ENCODE peak calls at places on chromosomes 1 and 21, in six cellular contexts. O is K562, T is A549, D is endothelial cell of umbilical vein, G is GM12878, S is HepG2. E is an unnamed sample.

GRCh38 chr1:160471253-160471652 is 51.8 kb downstream of the SLAMF6 start:
- DNase-seq in O (no peak), D (no peak), S (no peak), G (no peak), T (no peak), E (no peak)

GRCh38 chr1:204915856-204916485 is 45.3 kb downstream of the NFASC start:
- DNase-seq in S (no peak), G (no peak), D (no peak), O (no peak), T (no peak), E (no peak)

GRCh38 chr1:150544204-150544603 is 5.0 kb upstream of the ADAMTSL4 start:
- DNase-seq in S (no peak), D (no peak), O (no peak), G (no peak), T (no peak), E (no peak)

GRCh38 chr1:204463125-204464060 is 31.2 kb downstream of the PIK3C2B start:
- DNase-seq in O (no peak), T (no peak), G (no peak), S (no peak), D (peak), E (no peak)

GRCh38 chr21:41964171-41964570 is 10.4 kb upstream of the C2CD2 start:
- DNase-seq in O (no peak), G (no peak), D (no peak), T (no peak), S (no peak), E (no peak)

GRCh38 chr1:154669464-154670282 is 61.7 kb upstream of the ADAR start:
- DNase-seq in O (peak), G (peak), D (peak), S (peak), T (peak), E (peak)

GRCh38 chr1:159853417-159853816 is 9.0 kb downstream of the VSIG8 start:
- DNase-seq in O (no peak), T (no peak), D (no peak), S (no peak), G (no peak), E (no peak)

GRCh38 chr1:5950201-5950895 is 41.9 kb downstream of the NPHP4 start:
- DNase-seq in T (no peak), S (no peak), D (no peak), G (no peak), O (no peak), E (no peak)

GRCh38 chr1:59743324-59744108 is 71.2 kb upstream of the HOOK1 start:
- DNase-seq in S (no peak), T (no peak), O (no peak), G (no peak), D (peak), E (peak)

GRCh38 chr1:192376387-192376786 is 59.6 kb downstream of the RGS21 start:
- DNase-seq in S (no peak), T (no peak), G (no peak), D (no peak), O (no peak), E (no peak)

GRCh38 chr1:151596166-151596933 is 15.5 kb upstream of the SNX27 start:
- DNase-seq in D (peak), T (peak), S (peak), O (peak), G (no peak), E (no peak)

GRCh38 chr21:28712396-28712795 is 280.3 kb downstream of the LTN1 start:
- DNase-seq in S (no peak), G (no peak), T (no peak), D (no peak), O (no peak), E (no peak)

GRCh38 chr1:29633784-29634183 is 397.5 kb downstream of the PTPRU start:
- DNase-seq in O (no peak), T (no peak), G (no peak), D (no peak), S (no peak), E (no peak)

GRCh38 chr1:79193211-79194079 is 186.9 kb upstream of the ADGRL4 start:
- DNase-seq in D (peak), S (no peak), T (peak), G (peak), O (no peak), E (no peak)

GRCh38 chr1:96072021-96072420 is 649.6 kb upstream of the PTBP2 start:
- DNase-seq in O (no peak), S (no peak), D (no peak), T (no peak), G (no peak), E (no peak)

GRCh38 chr1:229015791-229016190 is 255.1 kb upstream of the RAB4A start:
- DNase-seq in T (no peak), D (no peak), S (peak), G (no peak), O (no peak), E (no peak)

GRCh38 chr1:234458352-234459027 is 20.5 kb downstream of the TARBP1 start:
- DNase-seq in S (peak), O (no peak), T (no peak), G (no peak), D (no peak), E (no peak)

GRCh38 chr1:41072051-41072450 is 50.5 kb upstream of the SLFNL1 start:
- DNase-seq in T (no peak), O (no peak), G (no peak), S (no peak), D (no peak), E (no peak)

GRCh38 chr1:215710340-215710971 is 143.4 kb downstream of the KCTD3 start:
- DNase-seq in T (peak), G (no peak), S (peak), O (peak), D (peak), E (peak)

GRCh38 chr1:95685091-95685490 is 451.1 kb downstream of the RWDD3 start:
- DNase-seq in D (no peak), O (no peak), T (no peak), S (no peak), G (no peak), E (no peak)

GRCh38 chr21:44793269-44794030 is 8.2 kb downstream of the UBE2G2 start:
- DNase-seq in G (no peak), O (peak), S (peak), T (peak), D (peak), E (peak)

GRCh38 chr1:17637055-17637454 is 97.6 kb downstream of the ARHGEF10L start:
- DNase-seq in G (no peak), S (no peak), D (no peak), O (no peak), T (no peak), E (no peak)

GRCh38 chr1:111963985-111964738 is 25.3 kb downstream of the KCND3 start:
- DNase-seq in T (no peak), S (no peak), G (no peak), O (no peak), D (no peak), E (no peak)

GRCh38 chr1:68166348-68166747 is 66.0 kb downstream of the WLS start:
- DNase-seq in S (no peak), T (no peak), G (no peak), D (no peak), O (no peak), E (no peak)

GRCh38 chr1:221274373-221274772 is 395.1 kb downstream of the HLX start:
- DNase-seq in T (no peak), S (no peak), G (no peak), D (no peak), O (no peak), E (no peak)

GRCh38 chr1:69943030-69943429 is 262.3 kb downstream of the LRRC40 start:
- DNase-seq in T (no peak), G (no peak), S (no peak), O (no peak), D (no peak), E (no peak)

GRCh38 chr1:69836961-69837636 is 269.4 kb downstream of the LRRC7 start:
- DNase-seq in G (no peak), D (no peak), S (no peak), T (no peak), O (no peak), E (no peak)

GRCh38 chr1:245180496-245180895 is 25.7 kb downstream of the KIF26B start:
- DNase-seq in D (no peak), O (no peak), S (no peak), T (no peak), G (no peak), E (peak)

GRCh38 chr1:1910033-1910465 is 5.0 kb upstream of the CALML6 start:
- DNase-seq in G (no peak), D (no peak), T (no peak), S (no peak), O (no peak), E (no peak)

GRCh38 chr1:27327964-27328363 is 6.0 kb downstream of the TMEM222 start:
- DNase-seq in G (no peak), T (no peak), D (no peak), S (no peak), O (no peak), E (no peak)

GRCh38 chr1:192284927-192285326 is 31.9 kb upstream of the RGS21 start:
- DNase-seq in G (no peak), O (no peak), S (no peak), D (no peak), T (no peak), E (no peak)

GRCh38 chr1:23354260-23354659 is 10.2 kb upstream of the HNRNPR start:
- DNase-seq in G (no peak), S (peak), T (no peak), O (no peak), D (no peak), E (peak)

GRCh38 chr1:108051625-108052382 is 86.8 kb upstream of the VAV3 start:
- DNase-seq in S (peak), O (no peak), D (no peak), T (no peak), G (no peak), E (no peak)

GRCh38 chr1:193626695-193627094 is 440.3 kb upstream of the B3GALT2 start:
- DNase-seq in T (no peak), G (no peak), S (no peak), D (no peak), O (no peak), E (no peak)

GRCh38 chr1:110783292-110783918 is 89.5 kb upstream of the CD53 start:
- DNase-seq in S (peak), D (peak), O (peak), G (no peak), T (peak), E (peak)

GRCh38 chr1:93349231-93350135 is 3.8 kb downstream of the DR1 start:
- DNase-seq in T (no peak), O (no peak), G (no peak), S (peak), D (peak), E (no peak)

DNA sequence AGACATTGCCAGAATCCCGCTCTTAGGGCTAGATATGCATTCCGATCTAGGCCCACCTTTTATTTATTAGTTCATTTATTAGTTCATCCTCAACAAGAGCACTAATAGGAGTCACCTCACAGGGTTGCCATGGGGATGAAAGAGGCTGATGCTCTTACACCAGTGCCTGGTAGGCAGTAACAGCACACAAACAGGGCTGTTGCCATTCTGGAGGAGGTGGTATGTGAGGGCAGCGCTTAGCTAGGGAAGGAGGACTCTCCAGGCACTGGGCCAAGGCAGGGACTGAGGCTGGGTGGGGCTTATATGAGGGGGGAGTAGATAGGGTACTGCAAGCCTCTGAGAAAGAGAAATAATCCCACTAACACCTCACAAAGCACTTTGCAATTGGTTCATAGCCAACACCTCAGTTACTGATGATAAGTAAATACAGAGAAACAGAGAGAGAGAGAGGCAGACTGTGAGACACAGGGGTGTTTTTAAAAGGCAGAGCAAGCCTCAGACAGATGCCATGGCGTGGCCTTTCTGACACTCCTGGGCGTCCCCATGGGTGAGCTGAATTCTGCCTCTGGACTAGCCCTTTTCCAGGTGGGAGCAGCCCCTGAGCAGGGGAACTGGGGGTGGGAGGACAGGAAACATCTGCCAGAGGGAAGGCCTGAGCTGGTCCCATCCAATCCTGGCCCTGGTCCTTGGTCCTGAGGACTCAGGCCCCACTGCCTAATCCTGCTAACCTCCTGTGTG is 5.9 kb downstream of the FCGR2A start:
- DNase-seq in O (peak), T (no peak), S (no peak), D (no peak), G (no peak), E (no peak)
- H3K4me3 ChIP-seq in O (no peak), T (no peak), S (no peak), D (no peak), G (no peak), E (no peak)

DNA sequence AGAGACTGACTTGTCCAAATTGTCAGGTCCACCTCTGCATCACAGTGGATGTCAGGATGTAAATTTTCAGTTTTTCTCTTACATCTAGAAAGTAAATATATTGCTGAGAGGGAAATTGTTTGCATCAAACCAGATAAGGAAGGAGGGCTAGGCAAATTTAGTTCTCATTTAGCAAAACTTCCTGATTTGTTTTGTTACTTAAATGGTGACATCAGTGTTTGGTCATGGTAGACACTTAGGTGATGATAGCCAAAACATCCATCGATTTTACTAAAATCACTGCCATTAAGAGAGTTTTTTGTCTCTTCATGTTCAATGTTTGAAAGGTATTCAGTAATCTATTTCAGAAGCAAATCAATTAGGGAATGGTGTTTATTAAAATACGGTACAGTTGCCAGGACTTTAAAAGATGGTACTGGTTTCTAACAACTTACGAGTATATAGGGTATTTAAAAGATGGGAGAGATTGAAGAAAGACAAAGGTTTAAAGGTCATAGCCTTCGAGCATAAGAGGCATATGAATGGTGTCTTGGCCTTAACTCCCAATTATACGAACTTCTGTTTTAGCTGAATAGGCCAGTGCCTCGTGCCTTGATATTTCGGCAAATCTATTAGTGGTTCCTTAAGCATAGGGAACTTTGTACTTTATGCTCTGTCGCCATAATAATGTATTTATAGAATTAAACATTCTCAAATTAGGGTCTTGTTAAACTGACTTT is 3.0 kb downstream of the IER5 start:
- DNase-seq in G (no peak), D (no peak), O (no peak), S (no peak), T (no peak), E (no peak)
- TF ChIP-seq MYC in G (no peak), D (no peak), O (no peak), S (no peak), T (no peak), E (no peak)

DNA sequence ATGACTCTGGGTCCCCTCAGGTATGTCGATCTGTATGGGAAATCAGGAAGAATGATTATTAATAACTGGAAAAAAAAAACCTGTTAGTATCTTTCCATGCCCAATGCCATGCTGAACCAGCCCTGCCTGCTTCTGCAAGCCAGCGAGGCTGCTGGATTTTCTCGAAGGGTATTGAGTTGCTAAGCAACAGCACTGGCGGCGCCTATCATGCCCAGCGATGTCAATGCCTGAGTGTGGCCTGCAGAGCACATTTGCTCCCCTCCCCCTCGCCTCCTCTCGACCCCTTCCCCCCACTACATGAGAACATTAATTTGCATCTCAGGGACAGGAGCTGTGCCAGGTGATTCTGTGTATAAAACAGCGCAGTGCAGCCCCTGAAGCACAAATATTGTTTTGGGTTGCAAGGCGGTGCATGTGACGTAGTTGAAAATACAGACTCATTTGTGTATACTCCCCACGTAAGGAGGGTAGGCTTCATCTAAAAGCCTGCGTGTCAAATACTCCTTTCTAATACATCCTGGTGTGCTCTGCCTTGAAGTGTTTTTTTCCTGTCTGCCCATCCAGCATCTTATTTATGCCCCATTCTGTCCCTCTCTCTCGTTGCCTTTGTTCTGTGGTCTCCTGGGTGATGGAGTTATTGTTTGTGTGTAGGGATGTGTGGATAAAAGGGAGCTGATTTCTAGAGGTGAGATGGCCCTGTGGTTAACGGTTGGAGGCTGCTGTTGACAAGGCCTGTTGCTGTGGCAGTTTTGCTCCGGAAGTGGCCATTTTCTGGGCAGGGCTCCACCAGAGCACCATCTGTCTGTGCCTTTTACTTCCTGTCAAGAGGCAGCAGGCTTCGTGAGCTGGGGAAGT is 32.7 kb upstream of the ATP5PO start:
- DNase-seq in T (peak), O (peak), D (peak), S (no peak), G (peak), E (peak)
- H3K4me3 ChIP-seq in T (peak), O (no peak), D (no peak), S (peak), G (peak), E (peak)

GRCh38 chr1:199931666-199932377 is 95.7 kb upstream of the NR5A2 start:
- DNase-seq in O (peak), D (no peak), S (peak), G (no peak), T (no peak), E (peak)
- TF ChIP-seq MYC in O (no peak), D (no peak), S (no peak), G (no peak), T (no peak), E (peak)

DNA sequence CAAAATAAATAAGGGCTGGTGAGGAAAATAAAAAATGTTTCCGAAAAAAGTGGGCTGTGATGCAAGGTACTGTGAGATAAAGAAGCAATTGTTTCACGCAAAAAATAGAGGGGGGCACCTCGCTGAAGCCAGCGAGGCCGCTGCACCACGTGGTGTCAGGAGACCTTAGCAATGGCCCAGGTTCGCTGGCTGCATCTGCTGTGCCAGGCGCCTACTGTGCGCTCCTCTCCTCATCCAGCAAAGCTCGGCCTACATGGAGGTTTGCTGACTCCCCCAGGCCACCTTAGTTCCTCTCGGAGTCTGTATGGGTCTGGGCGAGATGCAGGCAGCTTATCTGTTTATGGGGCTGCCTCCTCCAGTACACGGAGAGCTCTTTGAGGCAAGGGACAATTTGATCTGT is 119.6 kb downstream of the NR5A2 start:
- DNase-seq in D (no peak), T (no peak), O (no peak), G (no peak), S (no peak), E (no peak)
- H3K4me3 ChIP-seq in D (no peak), T (no peak), O (no peak), G (no peak), S (no peak), E (no peak)

GRCh38 chr1:4422496-4423289 is 231.7 kb upstream of the AJAP1 start:
- DNase-seq in S (no peak), D (no peak), O (no peak), G (no peak), T (no peak), E (no peak)
- TF ChIP-seq MYC in S (no peak), D (no peak), O (no peak), G (no peak), T (no peak), E (no peak)

DNA sequence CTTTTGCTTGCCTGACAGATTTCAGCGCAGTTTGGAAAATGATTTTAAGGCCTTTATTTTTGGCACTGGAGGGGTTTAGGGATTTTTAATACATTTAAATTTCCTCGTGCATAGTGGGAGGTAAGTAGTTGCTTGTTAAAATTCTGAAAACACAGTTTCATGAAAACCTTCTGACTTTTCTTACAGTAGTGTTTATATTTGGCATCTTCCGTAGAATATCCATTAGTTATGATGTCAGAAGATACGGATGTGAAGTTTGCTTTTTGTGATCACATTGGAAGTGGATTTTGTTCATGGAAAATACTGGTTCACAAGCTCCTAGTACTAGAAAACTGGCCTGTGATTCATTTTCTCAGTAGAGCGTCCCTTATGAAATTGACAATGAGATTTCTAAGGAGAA is 1.3 kb downstream of the RABGAP1L start:
- DNase-seq in T (no peak), D (no peak), O (no peak), G (no peak), S (no peak), E (no peak)
- H3K4me3 ChIP-seq in T (peak), D (no peak), O (peak), G (peak), S (peak), E (peak)

GRCh38 chr1:185170291-185170848 is 13.4 kb downstream of the SWT1 start:
- DNase-seq in S (peak), O (peak), G (peak), T (peak), D (peak), E (peak)
- TF ChIP-seq MYC in S (no peak), O (no peak), G (no peak), T (no peak), D (no peak), E (no peak)